ENCODE peak calls at places on chromosomes 4 and X, in five cellular contexts. One of them, this sample, is unnamed.

GRCh38 chr4:154314248-154314647 is 177.4 kb downstream of the DCHS2 start:
- DNase-seq in brain microvascular endothelial cell: no peak
- DNase-seq in fibroblast of the aortic adventitia: peak
- DNase-seq in fibroblast of lung: peak
- DNase-seq in A549: peak
- DNase-seq in this sample: no peak

GRCh38 chrX:71846429-71846828 is 64.2 kb upstream of the NHSL2 start:
- DNase-seq in A549: no peak
- DNase-seq in brain microvascular endothelial cell: peak
- DNase-seq in fibroblast of lung: peak
- DNase-seq in fibroblast of the aortic adventitia: peak
- DNase-seq in this sample: no peak

GRCh38 chr4:39346856-39347519 is 19.2 kb downstream of the RFC1 start:
- DNase-seq in fibroblast of the aortic adventitia: no peak
- DNase-seq in A549: no peak
- DNase-seq in brain microvascular endothelial cell: no peak
- DNase-seq in fibroblast of lung: no peak
- DNase-seq in this sample: no peak

GRCh38 chr4:10664408-10664807 is 20.2 kb downstream of the CLNK start:
- DNase-seq in fibroblast of lung: peak
- DNase-seq in A549: peak
- DNase-seq in brain microvascular endothelial cell: peak
- DNase-seq in fibroblast of the aortic adventitia: peak
- DNase-seq in this sample: peak

GRCh38 chr4:98517444-98518021 is 140.9 kb downstream of the TSPAN5 start:
- DNase-seq in fibroblast of lung: peak
- DNase-seq in brain microvascular endothelial cell: peak
- DNase-seq in fibroblast of the aortic adventitia: peak
- DNase-seq in A549: peak
- DNase-seq in this sample: no peak

GRCh38 chr4:107248571-107248970 is 212.5 kb upstream of the DKK2 start:
- DNase-seq in fibroblast of the aortic adventitia: peak
- DNase-seq in A549: no peak
- DNase-seq in fibroblast of lung: peak
- DNase-seq in brain microvascular endothelial cell: peak
- DNase-seq in this sample: no peak

GRCh38 chrX:40172169-40172979 is 74.6 kb upstream of the BCOR start:
- DNase-seq in fibroblast of the aortic adventitia: peak
- DNase-seq in brain microvascular endothelial cell: no peak
- DNase-seq in A549: no peak
- DNase-seq in fibroblast of lung: peak
- DNase-seq in this sample: no peak

GRCh38 chr4:112190684-112191083 is 40.9 kb upstream of the AP1AR start:
- DNase-seq in fibroblast of lung: no peak
- DNase-seq in brain microvascular endothelial cell: no peak
- DNase-seq in fibroblast of the aortic adventitia: no peak
- DNase-seq in A549: no peak
- DNase-seq in this sample: no peak

DNA sequence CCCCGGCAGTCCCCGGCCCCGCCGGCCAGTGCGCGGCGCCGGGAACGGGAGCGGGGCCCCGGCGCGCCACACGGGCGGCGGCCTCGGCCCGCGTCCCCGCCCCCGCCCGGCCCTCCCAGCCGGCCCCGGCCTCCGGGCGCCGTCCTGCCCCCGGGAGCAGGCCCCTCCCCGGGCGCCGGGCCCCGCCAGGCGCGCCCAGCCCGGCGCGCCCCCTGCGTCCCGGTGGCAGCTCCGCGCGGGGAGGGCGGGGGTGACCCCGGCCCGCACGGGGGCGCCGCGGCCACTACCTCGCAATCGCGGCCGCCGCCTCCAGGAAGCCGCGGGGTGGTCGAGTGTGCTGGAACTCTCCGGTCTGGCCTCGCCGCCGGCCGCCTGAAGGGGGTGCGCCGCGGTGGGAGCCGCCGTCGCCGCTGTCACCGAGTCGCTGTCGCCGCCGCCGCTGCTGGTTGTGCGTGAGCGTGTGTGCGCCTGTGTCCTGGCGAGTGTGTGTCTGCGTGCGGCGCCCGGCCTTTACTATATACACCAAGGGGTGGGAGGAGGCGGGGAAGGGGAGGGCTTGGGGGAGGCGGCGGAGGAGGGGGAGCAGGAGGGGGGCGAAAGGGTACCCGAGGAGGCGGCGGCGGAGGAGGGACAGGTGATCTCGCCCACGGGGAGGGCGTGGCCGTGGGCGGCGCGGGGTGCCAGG is at the start of gene RAI2:
- DNase-seq in fibroblast of the aortic adventitia: no peak
- DNase-seq in brain microvascular endothelial cell: no peak
- DNase-seq in A549: no peak
- DNase-seq in fibroblast of lung: no peak
- DNase-seq in this sample: no peak
- H3K4me3 ChIP-seq in fibroblast of the aortic adventitia: peak
- H3K4me3 ChIP-seq in brain microvascular endothelial cell: peak
- H3K4me3 ChIP-seq in A549: peak
- H3K4me3 ChIP-seq in fibroblast of lung: peak
- H3K4me3 ChIP-seq in this sample: peak

DNA sequence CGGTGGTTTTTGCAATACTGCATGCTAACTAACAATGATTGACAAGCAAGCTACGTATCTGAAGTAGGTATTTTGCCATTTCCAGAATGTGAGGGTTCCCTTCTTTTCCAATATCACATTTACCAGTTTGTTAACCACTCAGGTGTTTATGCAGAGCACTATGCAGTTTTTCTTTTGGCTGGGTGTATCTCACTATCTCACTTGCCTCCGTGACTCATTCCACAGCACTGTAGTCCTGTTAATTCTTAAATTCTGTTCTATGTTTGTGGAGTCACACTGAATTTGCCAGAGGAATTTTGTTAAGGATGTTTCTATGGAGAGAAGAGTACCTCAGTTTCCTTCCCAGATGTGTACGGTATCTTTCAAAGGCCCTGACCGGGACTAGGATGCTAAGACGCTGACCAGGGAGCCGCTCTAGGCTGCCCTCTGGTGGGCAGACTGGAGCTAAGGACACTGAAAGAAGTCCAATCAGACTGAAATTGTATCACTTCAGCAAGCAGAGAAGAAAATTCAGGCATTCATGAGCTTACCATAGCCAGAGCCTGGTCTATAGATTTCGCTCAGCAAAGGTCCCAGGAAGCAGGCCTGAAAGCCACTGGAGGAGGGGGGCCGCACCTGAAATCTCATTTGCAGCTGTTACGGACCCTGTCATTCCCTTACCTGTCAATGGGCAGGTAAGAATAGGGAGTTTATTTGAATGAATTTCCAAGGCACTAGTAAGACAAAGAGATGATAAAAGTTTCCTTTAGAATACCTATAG is 388.4 kb upstream of the SPOCK3 start:
- DNase-seq in A549: peak
- DNase-seq in fibroblast of lung: peak
- DNase-seq in brain microvascular endothelial cell: peak
- DNase-seq in fibroblast of the aortic adventitia: peak
- DNase-seq in this sample: peak
- TF ChIP-seq CTCF in A549: peak
- TF ChIP-seq CTCF in fibroblast of lung: peak
- TF ChIP-seq CTCF in brain microvascular endothelial cell: peak
- TF ChIP-seq CTCF in fibroblast of the aortic adventitia: peak
- TF ChIP-seq CTCF in this sample: peak

GRCh38 chr4:128385683-128386304 is 98.2 kb upstream of the PGRMC2 start:
- DNase-seq in fibroblast of lung: peak
- DNase-seq in fibroblast of the aortic adventitia: peak
- DNase-seq in A549: peak
- DNase-seq in brain microvascular endothelial cell: peak
- DNase-seq in this sample: no peak

GRCh38 chr4:128385199-128385598 is 97.6 kb upstream of the PGRMC2 start:
- DNase-seq in fibroblast of the aortic adventitia: no peak
- DNase-seq in brain microvascular endothelial cell: no peak
- DNase-seq in fibroblast of lung: no peak
- DNase-seq in A549: no peak
- DNase-seq in this sample: no peak

GRCh38 chr4:128388352-128388630 is 100.7 kb upstream of the PGRMC2 start:
- DNase-seq in fibroblast of lung: peak
- DNase-seq in A549: peak
- DNase-seq in fibroblast of the aortic adventitia: no peak
- DNase-seq in brain microvascular endothelial cell: peak
- DNase-seq in this sample: no peak

GRCh38 chr4:128387600-128388351 is 100.2 kb upstream of the PGRMC2 start:
- DNase-seq in brain microvascular endothelial cell: peak
- DNase-seq in fibroblast of the aortic adventitia: no peak
- DNase-seq in A549: no peak
- DNase-seq in fibroblast of lung: peak
- DNase-seq in this sample: no peak

GRCh38 chr4:128386761-128387599 is 99.4 kb upstream of the PGRMC2 start:
- DNase-seq in A549: peak
- DNase-seq in fibroblast of the aortic adventitia: peak
- DNase-seq in brain microvascular endothelial cell: peak
- DNase-seq in fibroblast of lung: peak
- DNase-seq in this sample: peak
- H3K4me3 ChIP-seq in A549: no peak
- H3K4me3 ChIP-seq in fibroblast of the aortic adventitia: peak
- H3K4me3 ChIP-seq in brain microvascular endothelial cell: no peak
- H3K4me3 ChIP-seq in fibroblast of lung: peak
- H3K4me3 ChIP-seq in this sample: no peak

GRCh38 chr4:2799444-2799911 is 6.6 kb downstream of the SH3BP2 start:
- DNase-seq in fibroblast of lung: no peak
- DNase-seq in fibroblast of the aortic adventitia: no peak
- DNase-seq in brain microvascular endothelial cell: no peak
- DNase-seq in A549: no peak
- DNase-seq in this sample: no peak

GRCh38 chr4:2798399-2799301 is 5.8 kb downstream of the SH3BP2 start:
- DNase-seq in brain microvascular endothelial cell: no peak
- DNase-seq in fibroblast of the aortic adventitia: no peak
- DNase-seq in fibroblast of lung: no peak
- DNase-seq in A549: no peak
- DNase-seq in this sample: no peak

GRCh38 chr4:2800691-2801596 is 8.1 kb downstream of the SH3BP2 start:
- DNase-seq in A549: no peak
- DNase-seq in fibroblast of the aortic adventitia: peak
- DNase-seq in brain microvascular endothelial cell: no peak
- DNase-seq in fibroblast of lung: peak
- DNase-seq in this sample: no peak

GRCh38 chr4:2797545-2798305 is 4.8 kb downstream of the SH3BP2 start:
- DNase-seq in fibroblast of the aortic adventitia: no peak
- DNase-seq in fibroblast of lung: no peak
- DNase-seq in brain microvascular endothelial cell: no peak
- DNase-seq in A549: no peak
- DNase-seq in this sample: no peak

GRCh38 chr4:2799971-2800690 is 7.2 kb downstream of the SH3BP2 start:
- DNase-seq in fibroblast of lung: no peak
- DNase-seq in A549: no peak
- DNase-seq in fibroblast of the aortic adventitia: no peak
- DNase-seq in brain microvascular endothelial cell: no peak
- DNase-seq in this sample: no peak
- TF ChIP-seq CTCF in fibroblast of lung: no peak
- TF ChIP-seq CTCF in A549: no peak
- TF ChIP-seq CTCF in fibroblast of the aortic adventitia: no peak
- TF ChIP-seq CTCF in brain microvascular endothelial cell: no peak
- TF ChIP-seq CTCF in this sample: no peak

GRCh38 chrX:10619311-10620015 is 922 bp downstream of the MID1 start:
- DNase-seq in fibroblast of the aortic adventitia: peak
- DNase-seq in A549: no peak
- DNase-seq in brain microvascular endothelial cell: peak
- DNase-seq in fibroblast of lung: peak
- DNase-seq in this sample: no peak

GRCh38 chrX:10618911-10619310 is 1.5 kb downstream of the MID1 start:
- DNase-seq in fibroblast of the aortic adventitia: peak
- DNase-seq in fibroblast of lung: peak
- DNase-seq in brain microvascular endothelial cell: no peak
- DNase-seq in A549: no peak
- DNase-seq in this sample: no peak

GRCh38 chrX:10620121-10620699 is at the start of gene MID1:
- DNase-seq in brain microvascular endothelial cell: peak
- DNase-seq in fibroblast of the aortic adventitia: peak
- DNase-seq in A549: peak
- DNase-seq in fibroblast of lung: peak
- DNase-seq in this sample: no peak

GRCh38 chrX:10617964-10618342 is 2.4 kb downstream of the MID1 start:
- DNase-seq in A549: peak
- DNase-seq in fibroblast of lung: peak
- DNase-seq in brain microvascular endothelial cell: peak
- DNase-seq in fibroblast of the aortic adventitia: peak
- DNase-seq in this sample: no peak

GRCh38 chrX:10622197-10622596 is 1.8 kb upstream of the MID1 start:
- DNase-seq in brain microvascular endothelial cell: no peak
- DNase-seq in A549: no peak
- DNase-seq in fibroblast of lung: no peak
- DNase-seq in fibroblast of the aortic adventitia: no peak
- DNase-seq in this sample: no peak
- H3K4me3 ChIP-seq in brain microvascular endothelial cell: no peak
- H3K4me3 ChIP-seq in A549: no peak
- H3K4me3 ChIP-seq in fibroblast of lung: no peak
- H3K4me3 ChIP-seq in fibroblast of the aortic adventitia: no peak
- H3K4me3 ChIP-seq in this sample: no peak

GRCh38 chrX:134026732-134027311 is 41.4 kb upstream of the GPC3 start:
- DNase-seq in A549: peak
- DNase-seq in fibroblast of lung: peak
- DNase-seq in fibroblast of the aortic adventitia: peak
- DNase-seq in brain microvascular endothelial cell: peak
- DNase-seq in this sample: no peak
- TF ChIP-seq CTCF in A549: peak
- TF ChIP-seq CTCF in fibroblast of lung: peak
- TF ChIP-seq CTCF in fibroblast of the aortic adventitia: peak
- TF ChIP-seq CTCF in brain microvascular endothelial cell: peak
- TF ChIP-seq CTCF in this sample: peak

GRCh38 chrX:49183701-49184281 is 2.4 kb downstream of the PRICKLE3 start:
- DNase-seq in fibroblast of the aortic adventitia: no peak
- DNase-seq in brain microvascular endothelial cell: no peak
- DNase-seq in fibroblast of lung: no peak
- DNase-seq in A549: no peak
- DNase-seq in this sample: no peak
- H3K4me3 ChIP-seq in fibroblast of the aortic adventitia: peak
- H3K4me3 ChIP-seq in brain microvascular endothelial cell: peak
- H3K4me3 ChIP-seq in fibroblast of lung: peak
- H3K4me3 ChIP-seq in A549: peak
- H3K4me3 ChIP-seq in this sample: peak

DNA sequence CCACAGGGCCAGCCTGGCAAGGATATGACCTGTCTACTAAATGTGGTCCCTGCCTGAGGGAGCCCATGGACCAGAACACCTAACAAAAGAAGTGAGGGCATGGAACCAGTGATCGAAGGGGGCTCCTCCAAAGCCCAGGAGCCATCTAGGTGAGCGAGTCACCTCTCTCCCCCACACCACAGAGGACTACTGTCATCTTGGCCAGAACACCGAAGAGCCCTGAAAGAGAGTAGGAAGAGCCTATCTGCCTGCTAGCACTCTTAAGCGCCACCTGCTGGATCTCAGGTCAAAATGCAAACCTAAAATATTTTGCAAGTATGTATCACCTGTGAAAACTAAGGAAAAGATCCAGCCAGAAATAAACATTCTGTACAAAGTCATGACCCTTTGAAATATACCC is 137.9 kb upstream of the ZXDB start:
- DNase-seq in fibroblast of lung: no peak
- DNase-seq in fibroblast of the aortic adventitia: peak
- DNase-seq in brain microvascular endothelial cell: no peak
- DNase-seq in A549: peak
- DNase-seq in this sample: no peak
- TF ChIP-seq CTCF in fibroblast of lung: no peak
- TF ChIP-seq CTCF in fibroblast of the aortic adventitia: peak
- TF ChIP-seq CTCF in brain microvascular endothelial cell: peak
- TF ChIP-seq CTCF in A549: no peak
- TF ChIP-seq CTCF in this sample: no peak

This sample was measured in AG04449.